ENCODE peak calls at places on chromosomes 4 and X, in five cellular contexts. V is cardiac fibroblast, N is AG10803, E is NB4, F is fibroblast of mammary gland. Y is an unnamed sample.

GRCh38 chr4:1567808-1568581 is 116.1 kb downstream of the FAM53A start:
- DNase-seq in V (no peak), N (no peak), E (no peak), F (no peak), Y (no peak)

GRCh38 chr4:135371137-135371536 is 1169.5 kb upstream of the PABPC4L start:
- DNase-seq in V (no peak), N (no peak), E (peak; percentile 38), F (no peak), Y (no peak)

GRCh38 chr4:3405176-3405575 is 36.6 kb upstream of the HGFAC start:
- DNase-seq in V (no peak), N (no peak), E (no peak), F (no peak), Y (no peak)

GRCh38 chr4:8607603-8608481 is 15.3 kb downstream of the CPZ start:
- DNase-seq in V (no peak), N (no peak), E (peak; percentile 56), F (no peak), Y (no peak)

GRCh38 chrX:109352121-109352556 is 129.7 kb downstream of the GUCY2F start:
- DNase-seq in V (peak; percentile 67), N (peak; percentile 25), E (peak; percentile 78), F (peak; percentile 71), Y (no peak)

GRCh38 chr4:13492752-13493151 is 8.6 kb upstream of the RAB28 start:
- DNase-seq in V (no peak), N (no peak), E (peak; percentile 84), F (no peak), Y (no peak)

GRCh38 chrX:123764967-123765871 is 32.4 kb upstream of the THOC2 start:
- DNase-seq in V (peak; percentile 84), N (peak; percentile 86), E (peak; percentile 90), F (peak; percentile 80), Y (peak; percentile 65)

GRCh38 chr4:7295917-7296660 is 103.8 kb downstream of the SORCS2 start:
- DNase-seq in V (peak; percentile 31), N (peak; percentile 36), E (peak; percentile 54), F (peak; percentile 37), Y (no peak)

GRCh38 chr4:110705440-110705782 is 82.5 kb upstream of the PITX2 start:
- DNase-seq in V (no peak), N (no peak), E (no peak), F (no peak), Y (no peak)

GRCh38 chr4:133865606-133866327 is 335.8 kb downstream of the PABPC4L start:
- DNase-seq in V (peak; percentile 92), N (peak; percentile 71), E (peak; percentile 2), F (peak; percentile 96), Y (peak; percentile 76)

GRCh38 chr4:181219783-181220416 is 1023.3 kb upstream of the TENM3 start:
- DNase-seq in V (no peak), N (no peak), E (no peak), F (no peak), Y (peak; percentile 34)

GRCh38 chr4:57233391-57233790 is 123.2 kb upstream of the IGFBP7 start:
- DNase-seq in V (peak; percentile 46), N (peak; percentile 6), E (no peak), F (peak; percentile 63), Y (peak; percentile 66)

GRCh38 chr4:89998350-89999098 is 103.9 kb downstream of the MMRN1 start:
- DNase-seq in V (no peak), N (no peak), E (no peak), F (no peak), Y (no peak)

GRCh38 chr4:147134536-147135210 is 189.0 kb upstream of the TTC29 start:
- DNase-seq in V (peak; percentile 7), N (no peak), E (no peak), F (no peak), Y (peak; percentile 18)

GRCh38 chr4:71229477-71230257 is 109.2 kb upstream of the SLC4A4 start:
- DNase-seq in V (peak; percentile 64), N (peak; percentile 74), E (peak; percentile 20), F (peak; percentile 47), Y (peak; percentile 41)

GRCh38 chrX:12978205-12979010 is 3.5 kb downstream of the TMSB4X start:
- DNase-seq in V (peak; percentile 91), N (peak; percentile 85), E (peak; percentile 89), F (peak; percentile 91), Y (peak; percentile 77)

GRCh38 chr4:10077492-10078335 is 38.9 kb downstream of the WDR1 start:
- DNase-seq in V (peak; percentile 52), N (no peak), E (no peak), F (no peak), Y (no peak)

GRCh38 chrX:10633722-10634121 is 13.3 kb upstream of the MID1 start:
- DNase-seq in V (peak; percentile 91), N (peak; percentile 82), E (peak; percentile 21), F (peak; percentile 93), Y (peak; percentile 93)

GRCh38 chrX:140664939-140665338 is 44.6 kb upstream of the LINC00632 start:
- DNase-seq in V (peak; percentile 32), N (peak; percentile 33), E (peak; percentile 32), F (peak; percentile 16), Y (peak; percentile 34)

GRCh38 chrX:20477836-20478532 is 211.3 kb upstream of the RPS6KA3 start:
- DNase-seq in V (no peak), N (no peak), E (no peak), F (no peak), Y (no peak)

GRCh38 chr4:173801361-173801760 is 271.3 kb upstream of the HAND2 start:
- DNase-seq in V (no peak), N (no peak), E (no peak), F (no peak), Y (no peak)

GRCh38 chr4:130028552-130028951 is 932.6 kb downstream of the C4orf33 start:
- DNase-seq in V (no peak), N (no peak), E (peak; percentile 78), F (no peak), Y (no peak)

GRCh38 chr4:15653864-15654391 is 1.2 kb downstream of the FBXL5 start:
- DNase-seq in V (peak; percentile 77), N (peak; percentile 46), E (peak; percentile 79), F (peak; percentile 57), Y (no peak)

GRCh38 chrX:51336584-51336983 is 4.0 kb downstream of the NUDT10 start:
- DNase-seq in V (peak; percentile 37), N (peak; percentile 40), E (peak; percentile 24), F (peak; percentile 57), Y (peak; percentile 35)

GRCh38 chrX:32868524-32868895 is 342.8 kb downstream of the DMD start:
- DNase-seq in V (no peak), N (no peak), E (no peak), F (no peak), Y (no peak)

GRCh38 chr4:4694296-4694772 is 152.5 kb upstream of the STX18 start:
- DNase-seq in V (no peak), N (peak; percentile 42), E (peak; percentile 44), F (peak; percentile 25), Y (no peak)

GRCh38 chrX:124263743-124264142 is 68.7 kb upstream of the TEX13D start:
- DNase-seq in V (no peak), N (no peak), E (peak; percentile 72), F (no peak), Y (peak; percentile 54)

GRCh38 chr4:131091896-131092295 is 1995.9 kb downstream of the C4orf33 start:
- DNase-seq in V (peak; percentile 48), N (no peak), E (peak; percentile 44), F (peak; percentile 44), Y (peak; percentile 38)

GRCh38 chr4:151673913-151674520 is 86.8 kb downstream of the GATB start:
- DNase-seq in V (no peak), N (no peak), E (no peak), F (no peak), Y (peak; percentile 10)

GRCh38 chr4:139331185-139331584 is 28.9 kb upstream of the NDUFC1 start:
- DNase-seq in V (peak; percentile 24), N (peak; percentile 57), E (no peak), F (peak; percentile 21), Y (peak; percentile 59)

GRCh38 chr4:53804719-53805118 is 213.4 kb upstream of the LNX1 start:
- DNase-seq in V (peak; percentile 43), N (no peak), E (peak; percentile 67), F (peak; percentile 27), Y (peak; percentile 37)

GRCh38 chr4:76316131-76316530 is 9.6 kb downstream of the STBD1 start:
- DNase-seq in V (no peak), N (no peak), E (no peak), F (no peak), Y (no peak)

GRCh38 chr4:102625232-102625930 is 124.2 kb downstream of the NFKB1 start:
- DNase-seq in V (peak; percentile 78), N (peak; percentile 52), E (peak; percentile 75), F (peak; percentile 65), Y (peak; percentile 54)

GRCh38 chr4:119138046-119138445 is 2.4 kb downstream of the MYOZ2 start:
- DNase-seq in V (peak; percentile 41), N (peak; percentile 36), E (no peak), F (peak; percentile 31), Y (no peak)
- H3K4me3 ChIP-seq in V (no peak overlapping the region), N (no peak overlapping the region), E (no peak overlapping the region), F (no peak overlapping the region), Y (no peak overlapping the region)

GRCh38 chrX:37684918-37685317 is 673 bp upstream of the XK start:
- DNase-seq in V (no peak), N (no peak), E (peak; percentile 51), F (no peak), Y (no peak)
- H3K4me3 ChIP-seq in V (no peak overlapping the region), N (no peak overlapping the region), E (peak overlapping the region; percentile 53), F (no peak overlapping the region), Y (no peak overlapping the region)

DNA sequence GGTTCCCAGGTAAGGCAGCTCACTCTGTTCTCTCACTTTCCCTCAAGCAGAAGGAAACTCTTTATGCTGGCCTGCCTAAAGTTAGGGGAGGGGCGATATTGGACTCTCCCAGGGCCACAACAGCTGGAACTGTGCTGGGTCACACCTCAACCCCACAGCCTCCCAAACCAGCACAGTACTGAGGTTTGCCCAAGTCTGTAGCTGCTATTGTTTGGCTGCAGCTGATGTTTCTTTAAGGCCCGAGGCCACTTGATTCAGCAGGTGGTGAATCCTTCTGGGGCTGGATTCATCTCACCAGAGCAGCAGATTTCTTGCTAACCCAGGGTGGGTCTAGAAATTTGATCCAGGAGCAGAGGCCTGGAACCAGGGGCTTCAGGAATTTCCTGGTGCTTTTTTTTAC is 544.6 kb upstream of the NDST4 start:
- DNase-seq in V (no peak), N (no peak), E (no peak), F (no peak), Y (no peak)
- H3K4me3 ChIP-seq in V (no peak overlapping the region), N (no peak overlapping the region), E (no peak overlapping the region), F (no peak overlapping the region), Y (no peak overlapping the region)

GRCh38 chr4:41258783-41259182 is 2.1 kb downstream of the UCHL1 start:
- DNase-seq in V (peak; percentile 74), N (peak; percentile 63), E (peak; percentile 69), F (peak; percentile 81), Y (peak; percentile 52)
- H3K4me3 ChIP-seq in V (no peak overlapping the region), N (peak overlapping the region; percentile 8), E (no peak overlapping the region), F (no peak overlapping the region), Y (no peak overlapping the region)

GRCh38 chrX:135520553-135521404 is at the start of gene INTS6L:
- DNase-seq in V (peak; percentile 86), N (peak; percentile 85), E (peak; percentile 97), F (peak; percentile 87), Y (peak; percentile 88)

GRCh38 chrX:135522132-135522530 is 1.7 kb downstream of the INTS6L start:
- DNase-seq in V (no peak), N (no peak), E (no peak), F (no peak), Y (no peak)

GRCh38 chrX:135521405-135522131 is 1.1 kb downstream of the INTS6L start:
- DNase-seq in V (peak; percentile 87), N (peak; percentile 87), E (peak; percentile 95), F (peak; percentile 85), Y (peak; percentile 83)

GRCh38 chrX:135518161-135518560 is 2.3 kb upstream of the INTS6L start:
- DNase-seq in V (no peak), N (no peak), E (no peak), F (no peak), Y (no peak)

GRCh38 chrX:135520022-135520552 is 373 bp upstream of the INTS6L start:
- DNase-seq in V (peak; percentile 42), N (peak; percentile 77), E (no peak), F (peak; percentile 39), Y (peak; percentile 19)
- H3K4me3 ChIP-seq in V (peak overlapping the region; percentile 67), N (peak overlapping the region; percentile 68), E (peak overlapping the region; percentile 57), F (peak overlapping the region; percentile 59), Y (peak overlapping the region; percentile 73)